ENCODE peak calls at places on chromosomes 2 and 18, in four cellular contexts. J, Z, E and H are unnamed samples.

GRCh38 chr2:178295115-178295514 is 100.8 kb downstream of the OSBPL6 start:
- DNase-seq in J (no peak), Z (no peak), E (no peak), H (no peak)

GRCh38 chr2:197152451-197153228 is 157.9 kb downstream of the ANKRD44 start:
- DNase-seq in J (no peak), Z (no peak), E (peak; percentile 67), H (peak; percentile 72)

GRCh38 chr2:189024861-189025618 is 50.9 kb downstream of the COL3A1 start:
- DNase-seq in J (no peak), Z (peak; percentile 5), E (no peak), H (no peak)

GRCh38 chr2:203399031-203399430 is 70.8 kb downstream of the ABI2 start:
- DNase-seq in J (no peak), Z (no peak), E (no peak), H (peak; percentile 31)

GRCh38 chr2:46012618-46013240 is 284.5 kb upstream of the EPAS1 start:
- DNase-seq in J (no peak), Z (no peak), E (no peak), H (peak; percentile 52)

GRCh38 chr2:157508676-157509075 is 64.8 kb upstream of the CYTIP start:
- DNase-seq in J (no peak), Z (no peak), E (no peak), H (no peak)

GRCh38 chr2:118433566-118433965 is 345.3 kb downstream of the INSIG2 start:
- DNase-seq in J (no peak), Z (no peak), E (no peak), H (no peak)

GRCh38 chr18:57107141-57107832 is 39.6 kb upstream of the BOD1L2 start:
- DNase-seq in J (no peak), Z (peak; percentile 32), E (no peak), H (peak; percentile 43)

GRCh38 chr2:26607698-26608097 is 33.5 kb downstream of the CIB4 start:
- DNase-seq in J (no peak), Z (no peak), E (no peak), H (no peak)

GRCh38 chr2:111119004-111119846 is 1.5 kb upstream of the BCL2L11 start:
- DNase-seq in J (no peak), Z (no peak), E (no peak), H (no peak)

GRCh38 chr2:132421198-132421780 is 4.7 kb downstream of the GPR39 start:
- DNase-seq in J (no peak), Z (no peak), E (no peak), H (peak; percentile 30)

GRCh38 chr18:37395138-37395537 is 170.5 kb downstream of the CELF4 start:
- DNase-seq in J (no peak), Z (no peak), E (no peak), H (no peak)

GRCh38 chr2:218418321-218418716 is 604 bp upstream of the VIL1 start:
- DNase-seq in J (no peak), Z (no peak), E (no peak), H (no peak)

GRCh38 chr2:100976634-100977391 is 25.3 kb upstream of the RPL31 start:
- DNase-seq in J (no peak), Z (no peak), E (peak; percentile 25), H (peak; percentile 59)

GRCh38 chr2:238339395-238339780 is 19.1 kb downstream of the TRAF3IP1 start:
- DNase-seq in J (no peak), Z (no peak), E (no peak), H (no peak)

GRCh38 chr2:226656367-226656766 is 143.3 kb downstream of the IRS1 start:
- DNase-seq in J (no peak), Z (no peak), E (no peak), H (no peak)

GRCh38 chr18:78899241-78899640 is 80.4 kb upstream of the SALL3 start:
- DNase-seq in J (no peak), Z (no peak), E (no peak), H (no peak)
- TF ChIP-seq ELK1 in J (no peak), Z (no peak), E (no peak), H (no peak)

GRCh38 chr2:240189686-240190085 is 49.2 kb upstream of the OTOS start:
- DNase-seq in J (no peak), Z (no peak), E (no peak), H (no peak)

GRCh38 chr2:240192661-240193060 is 52.2 kb upstream of the OTOS start:
- DNase-seq in J (no peak), Z (no peak), E (no peak), H (no peak)

GRCh38 chr2:240187989-240188590 is 47.6 kb upstream of the OTOS start:
- DNase-seq in J (no peak), Z (no peak), E (no peak), H (no peak)

GRCh38 chr2:240195316-240195861 is 54.9 kb upstream of the OTOS start:
- DNase-seq in J (no peak), Z (no peak), E (no peak), H (no peak)

GRCh38 chr2:240191001-240191400 is 50.5 kb upstream of the OTOS start:
- DNase-seq in J (no peak), Z (no peak), E (no peak), H (no peak)
- TF ChIP-seq RCOR1 in J (no peak), Z (no peak), E (no peak), H (no peak)

GRCh38 chr2:121955313-121956211 is 200.1 kb downstream of the TSN start:
- DNase-seq in J (no peak), Z (no peak), E (no peak), H (no peak)
- TF ChIP-seq BHLHE40 in J (no peak), Z (no peak), E (no peak), H (no peak)

GRCh38 chr2:219737270-219737691 is 109.9 kb downstream of the SLC4A3 start:
- DNase-seq in J (peak; percentile 10), Z (no peak), E (no peak), H (peak; percentile 43)

GRCh38 chr2:219733106-219733505 is 105.7 kb downstream of the SLC4A3 start:
- DNase-seq in J (no peak), Z (no peak), E (no peak), H (no peak)

GRCh38 chr2:219733746-219734145 is 106.3 kb downstream of the SLC4A3 start:
- DNase-seq in J (no peak), Z (no peak), E (no peak), H (no peak)

GRCh38 chr2:219739061-219739460 is 111.6 kb downstream of the SLC4A3 start:
- DNase-seq in J (no peak), Z (no peak), E (no peak), H (peak; percentile 26)

GRCh38 chr2:219736196-219736595 is 108.8 kb downstream of the SLC4A3 start:
- DNase-seq in J (peak; percentile 40), Z (peak; percentile 15), E (no peak), H (peak; percentile 81)
- TF ChIP-seq ELK1 in J (no peak), Z (no peak), E (no peak), H (no peak)

GRCh38 chr2:149070681-149071355 is 32.3 kb downstream of the LYPD6B start:
- DNase-seq in J (no peak), Z (no peak), E (no peak), H (no peak)

GRCh38 chr2:149076863-149077412 is 38.4 kb downstream of the LYPD6B start:
- DNase-seq in J (no peak), Z (no peak), E (no peak), H (no peak)

GRCh38 chr2:149075868-149076267 is 37.4 kb downstream of the LYPD6B start:
- DNase-seq in J (no peak), Z (no peak), E (no peak), H (no peak)

GRCh38 chr2:149077861-149078260 is 39.4 kb downstream of the LYPD6B start:
- DNase-seq in J (no peak), Z (no peak), E (no peak), H (no peak)

GRCh38 chr2:149075065-149075464 is 36.6 kb downstream of the LYPD6B start:
- DNase-seq in J (no peak), Z (no peak), E (no peak), H (no peak)
- TF ChIP-seq RCOR1 in J (no peak), Z (no peak), E (no peak), H (no peak)

GRCh38 chr18:24055009-24055804 is 40.7 kb downstream of the TTC39C start:
- DNase-seq in J (no peak), Z (no peak), E (no peak), H (no peak)
- TF ChIP-seq BHLHE40 in J (no peak), Z (no peak), E (no peak), H (no peak)

GRCh38 chr18:47725656-47726055 is 204.8 kb downstream of the SMAD2 start:
- DNase-seq in J (no peak), Z (no peak), E (no peak), H (no peak)

GRCh38 chr18:47731276-47731675 is 199.2 kb downstream of the SMAD2 start:
- DNase-seq in J (no peak), Z (no peak), E (no peak), H (no peak)

GRCh38 chr18:47729356-47729755 is 201.1 kb downstream of the SMAD2 start:
- DNase-seq in J (no peak), Z (no peak), E (no peak), H (no peak)

GRCh38 chr18:47735041-47735440 is 195.4 kb downstream of the SMAD2 start:
- DNase-seq in J (no peak), Z (no peak), E (no peak), H (no peak)

GRCh38 chr18:47730795-47731194 is 199.7 kb downstream of the SMAD2 start:
- DNase-seq in J (no peak), Z (no peak), E (no peak), H (peak; percentile 4)
- TF ChIP-seq ELK1 in J (no peak), Z (no peak), E (no peak), H (no peak)

GRCh38 chr2:207316906-207317305 is 151.2 kb upstream of the KLF7 start:
- DNase-seq in J (no peak), Z (no peak), E (no peak), H (no peak)

GRCh38 chr2:207319321-207319720 is 153.6 kb upstream of the KLF7 start:
- DNase-seq in J (no peak), Z (no peak), E (no peak), H (no peak)

GRCh38 chr2:207316484-207316883 is 150.7 kb upstream of the KLF7 start:
- DNase-seq in J (no peak), Z (no peak), E (no peak), H (no peak)

GRCh38 chr2:207318071-207318683 is 152.4 kb upstream of the KLF7 start:
- DNase-seq in J (no peak), Z (no peak), E (no peak), H (no peak)

DNA sequence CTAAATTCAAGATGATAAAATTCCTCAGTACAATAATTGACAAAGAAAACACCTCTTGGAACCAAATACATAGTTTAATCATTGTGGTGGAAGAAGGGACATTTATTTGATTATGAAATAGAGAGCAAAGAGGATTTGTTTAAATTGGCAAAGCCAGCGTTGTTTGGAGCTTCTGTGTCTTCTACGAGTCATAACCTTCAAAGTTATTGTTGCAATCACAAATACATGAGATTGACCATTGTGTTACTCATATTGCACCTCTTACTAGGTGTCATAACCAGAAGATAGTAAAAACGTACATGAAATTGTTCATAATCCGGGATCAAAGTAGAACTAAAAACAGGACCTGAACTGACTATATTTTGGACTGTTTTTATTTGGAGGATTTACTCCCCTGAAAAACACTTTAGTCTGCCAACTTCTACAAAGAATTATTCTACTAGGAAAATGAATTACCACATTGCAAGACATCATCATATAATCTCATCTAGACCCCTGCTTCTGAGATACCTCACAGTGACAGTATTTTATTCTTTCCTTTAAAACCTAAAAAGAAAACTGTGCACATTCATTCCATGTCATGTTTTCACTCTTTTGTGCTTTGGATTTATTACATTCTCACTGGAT is 151.7 kb upstream of the KLF7 start:
- DNase-seq in J (no peak), Z (no peak), E (no peak), H (peak; percentile 64)
- TF ChIP-seq RCOR1 in J (no peak), Z (no peak), E (no peak), H (no peak)